ENCODE peak calls at places on chromosomes 6 and 20, in nine cellular contexts. One of them, this sample, is unnamed.

GRCh38 chr6:163416640-163417253 is 2.2 kb downstream of the QKI start:
- DNase-seq in testis: peak
- DNase-seq in iPS-NIHi11: peak
- DNase-seq in fibroblast of pulmonary artery: peak
- DNase-seq in NCI-H345: peak
- DNase-seq in HT1080: peak
- DNase-seq in effector memory CD8-positive, alpha-beta T cell: peak
- DNase-seq in Panc1: no peak
- DNase-seq in left cardiac atrium: no peak
- DNase-seq in this sample: no peak

GRCh38 chr6:1737463-1738311 is 128.0 kb downstream of the FOXC1 start:
- DNase-seq in left cardiac atrium: no peak
- DNase-seq in Panc1: no peak
- DNase-seq in effector memory CD8-positive, alpha-beta T cell: no peak
- DNase-seq in fibroblast of pulmonary artery: no peak
- DNase-seq in testis: no peak
- DNase-seq in iPS-NIHi11: no peak
- DNase-seq in HT1080: no peak
- DNase-seq in NCI-H345: no peak
- DNase-seq in this sample: no peak

GRCh38 chr6:39426057-39426592 is 103.6 kb upstream of the KCNK16 start:
- DNase-seq in Panc1: no peak
- DNase-seq in left cardiac atrium: no peak
- DNase-seq in fibroblast of pulmonary artery: peak
- DNase-seq in NCI-H345: peak
- DNase-seq in effector memory CD8-positive, alpha-beta T cell: no peak
- DNase-seq in testis: no peak
- DNase-seq in iPS-NIHi11: peak
- DNase-seq in HT1080: peak
- DNase-seq in this sample: no peak

GRCh38 chr6:89999154-89999553 is 104.9 kb downstream of the GJA10 start:
- DNase-seq in testis: peak
- DNase-seq in fibroblast of pulmonary artery: no peak
- DNase-seq in effector memory CD8-positive, alpha-beta T cell: peak
- DNase-seq in iPS-NIHi11: peak
- DNase-seq in HT1080: peak
- DNase-seq in left cardiac atrium: peak
- DNase-seq in Panc1: no peak
- DNase-seq in NCI-H345: peak
- DNase-seq in this sample: no peak

GRCh38 chr20:6993526-6993925 is 226.0 kb downstream of the BMP2 start:
- DNase-seq in effector memory CD8-positive, alpha-beta T cell: no peak
- DNase-seq in NCI-H345: no peak
- DNase-seq in fibroblast of pulmonary artery: no peak
- DNase-seq in left cardiac atrium: no peak
- DNase-seq in iPS-NIHi11: no peak
- DNase-seq in Panc1: no peak
- DNase-seq in HT1080: no peak
- DNase-seq in testis: no peak
- DNase-seq in this sample: no peak

GRCh38 chr6:83868639-83869038 is 9.2 kb downstream of the CYB5R4 start:
- DNase-seq in left cardiac atrium: no peak
- DNase-seq in iPS-NIHi11: no peak
- DNase-seq in fibroblast of pulmonary artery: peak
- DNase-seq in HT1080: peak
- DNase-seq in effector memory CD8-positive, alpha-beta T cell: no peak
- DNase-seq in testis: no peak
- DNase-seq in NCI-H345: no peak
- DNase-seq in Panc1: no peak
- DNase-seq in this sample: no peak

GRCh38 chr20:30598460-30599230 is 658.8 kb upstream of the DEFB115 start:
- DNase-seq in left cardiac atrium: no peak
- DNase-seq in Panc1: no peak
- DNase-seq in fibroblast of pulmonary artery: no peak
- DNase-seq in NCI-H345: no peak
- DNase-seq in HT1080: no peak
- DNase-seq in testis: no peak
- DNase-seq in iPS-NIHi11: no peak
- DNase-seq in effector memory CD8-positive, alpha-beta T cell: no peak
- DNase-seq in this sample: no peak

GRCh38 chr20:51176846-51177245 is 153.9 kb upstream of the KCNG1 start:
- DNase-seq in testis: peak
- DNase-seq in HT1080: peak
- DNase-seq in Panc1: no peak
- DNase-seq in iPS-NIHi11: no peak
- DNase-seq in left cardiac atrium: no peak
- DNase-seq in fibroblast of pulmonary artery: peak
- DNase-seq in NCI-H345: no peak
- DNase-seq in effector memory CD8-positive, alpha-beta T cell: no peak
- DNase-seq in this sample: no peak

GRCh38 chr6:42702200-42702599 is 20.2 kb downstream of the PRPH2 start:
- DNase-seq in NCI-H345: no peak
- DNase-seq in effector memory CD8-positive, alpha-beta T cell: no peak
- DNase-seq in fibroblast of pulmonary artery: peak
- DNase-seq in HT1080: peak
- DNase-seq in iPS-NIHi11: no peak
- DNase-seq in testis: no peak
- DNase-seq in Panc1: no peak
- DNase-seq in left cardiac atrium: no peak
- DNase-seq in this sample: no peak

GRCh38 chr20:32477594-32478512 is 107.3 kb downstream of the NOL4L start:
- DNase-seq in testis: no peak
- DNase-seq in NCI-H345: no peak
- DNase-seq in iPS-NIHi11: no peak
- DNase-seq in Panc1: no peak
- DNase-seq in HT1080: no peak
- DNase-seq in fibroblast of pulmonary artery: no peak
- DNase-seq in left cardiac atrium: peak
- DNase-seq in effector memory CD8-positive, alpha-beta T cell: no peak
- DNase-seq in this sample: no peak

GRCh38 chr6:36967757-36968156 is 13.2 kb downstream of the PI16 start:
- DNase-seq in iPS-NIHi11: no peak
- DNase-seq in HT1080: no peak
- DNase-seq in NCI-H345: no peak
- DNase-seq in left cardiac atrium: no peak
- DNase-seq in Panc1: no peak
- DNase-seq in effector memory CD8-positive, alpha-beta T cell: no peak
- DNase-seq in fibroblast of pulmonary artery: no peak
- DNase-seq in testis: no peak
- DNase-seq in this sample: no peak

GRCh38 chr6:16854986-16855385 is 93.7 kb upstream of the ATXN1 start:
- DNase-seq in Panc1: no peak
- DNase-seq in fibroblast of pulmonary artery: no peak
- DNase-seq in effector memory CD8-positive, alpha-beta T cell: no peak
- DNase-seq in iPS-NIHi11: no peak
- DNase-seq in HT1080: no peak
- DNase-seq in testis: no peak
- DNase-seq in left cardiac atrium: no peak
- DNase-seq in NCI-H345: no peak
- DNase-seq in this sample: no peak

GRCh38 chr20:62470459-62470858 is 5.3 kb downstream of the GATA5 start:
- DNase-seq in NCI-H345: no peak
- DNase-seq in iPS-NIHi11: no peak
- DNase-seq in effector memory CD8-positive, alpha-beta T cell: no peak
- DNase-seq in Panc1: no peak
- DNase-seq in left cardiac atrium: no peak
- DNase-seq in fibroblast of pulmonary artery: no peak
- DNase-seq in HT1080: no peak
- DNase-seq in testis: no peak
- DNase-seq in this sample: no peak

GRCh38 chr20:33443006-33443511 is 504 bp downstream of the SNTA1 start:
- DNase-seq in iPS-NIHi11: peak
- DNase-seq in fibroblast of pulmonary artery: no peak
- DNase-seq in Panc1: no peak
- DNase-seq in HT1080: no peak
- DNase-seq in effector memory CD8-positive, alpha-beta T cell: peak
- DNase-seq in NCI-H345: peak
- DNase-seq in testis: no peak
- DNase-seq in left cardiac atrium: peak
- DNase-seq in this sample: no peak

GRCh38 chr6:100880149-100880900 is 804 bp downstream of the ASCC3 start:
- DNase-seq in HT1080: peak
- DNase-seq in effector memory CD8-positive, alpha-beta T cell: no peak
- DNase-seq in testis: no peak
- DNase-seq in iPS-NIHi11: no peak
- DNase-seq in NCI-H345: no peak
- DNase-seq in left cardiac atrium: no peak
- DNase-seq in Panc1: no peak
- DNase-seq in fibroblast of pulmonary artery: peak
- DNase-seq in this sample: no peak

GRCh38 chr20:1308702-1309095 is 20.2 kb downstream of the SDCBP2 start:
- DNase-seq in left cardiac atrium: no peak
- DNase-seq in effector memory CD8-positive, alpha-beta T cell: no peak
- DNase-seq in testis: no peak
- DNase-seq in iPS-NIHi11: no peak
- DNase-seq in HT1080: no peak
- DNase-seq in Panc1: no peak
- DNase-seq in fibroblast of pulmonary artery: no peak
- DNase-seq in NCI-H345: no peak
- DNase-seq in this sample: no peak

GRCh38 chr6:12578751-12579150 is 137.8 kb upstream of the PHACTR1 start:
- DNase-seq in HT1080: peak
- DNase-seq in effector memory CD8-positive, alpha-beta T cell: no peak
- DNase-seq in iPS-NIHi11: no peak
- DNase-seq in testis: no peak
- DNase-seq in left cardiac atrium: no peak
- DNase-seq in NCI-H345: no peak
- DNase-seq in fibroblast of pulmonary artery: no peak
- DNase-seq in Panc1: no peak
- DNase-seq in this sample: no peak

GRCh38 chr6:43280234-43280633 is 17.8 kb upstream of the SLC22A7 start:
- DNase-seq in NCI-H345: no peak
- DNase-seq in testis: no peak
- DNase-seq in effector memory CD8-positive, alpha-beta T cell: no peak
- DNase-seq in HT1080: no peak
- DNase-seq in iPS-NIHi11: no peak
- DNase-seq in fibroblast of pulmonary artery: no peak
- DNase-seq in Panc1: no peak
- DNase-seq in left cardiac atrium: no peak
- DNase-seq in this sample: no peak

This sample was measured in activated T-cell treated with anti-CD3 and anti-CD28 coated beads for 24 hours.